ENCODE peak calls at places on chromosomes 12 and 14, in eight cellular contexts. Z is GM13976; I is Karpas-422; O is AG04450; D is left colon; V is GM04504; K is stimulated activated CD4-positive, alpha-beta T cell treated with anti-CD3 and anti-CD28 coated beads, TNF-alpha, amount 100 ng/mL, for 48 hours; G is tibial artery. U is an unnamed sample.

GRCh38 chr14:69726761-69727511 is 40.0 kb upstream of the SRSF5 start:
- DNase-seq in K (peak), D (peak), Z (peak), I (peak), O (peak), G (peak), V (peak), U (peak)

GRCh38 chr14:105519946-105520698 is 6.3 kb upstream of the TMEM121 start:
- DNase-seq in D (no peak), I (peak), Z (no peak), V (no peak), O (no peak), K (no peak), G (no peak), U (no peak)

GRCh38 chr14:69133206-69134125 is 19.5 kb downstream of the DCAF5 start:
- DNase-seq in O (no peak), V (no peak), K (no peak), Z (no peak), I (no peak), G (no peak), D (no peak), U (peak)

GRCh38 chr12:52308807-52309425 is 12.3 kb downstream of the KRT83 start:
- DNase-seq in D (no peak), O (no peak), V (no peak), K (no peak), I (no peak), Z (no peak), G (no peak), U (no peak)

GRCh38 chr12:56206373-56207166 is 15.2 kb downstream of the RNF41 start:
- DNase-seq in I (peak), V (no peak), G (peak), Z (peak), K (no peak), D (peak), O (no peak), U (no peak)

GRCh38 chr14:33794791-33795300 is 156.0 kb downstream of the EGLN3 start:
- DNase-seq in V (no peak), I (no peak), O (no peak), D (no peak), G (no peak), K (no peak), Z (no peak), U (no peak)

GRCh38 chr12:27260746-27261145 is 16.7 kb downstream of the STK38L start:
- DNase-seq in V (no peak), Z (no peak), G (no peak), I (no peak), D (no peak), O (no peak), K (no peak), U (no peak)

GRCh38 chr14:52741865-52742264 is 11.9 kb downstream of the STYX start:
- DNase-seq in V (no peak), I (no peak), D (no peak), K (no peak), Z (peak), G (no peak), O (no peak), U (no peak)

GRCh38 chr12:57446292-57446960 is 8.7 kb upstream of the INHBE start:
- DNase-seq in V (no peak), Z (no peak), I (no peak), D (no peak), G (no peak), K (no peak), O (no peak), U (no peak)

GRCh38 chr14:82872494-82872893 is 1338.8 kb upstream of the SEL1L start:
- DNase-seq in D (no peak), V (no peak), O (no peak), G (no peak), K (no peak), Z (no peak), I (peak), U (no peak)

GRCh38 chr12:90299121-90299520 is 590.5 kb upstream of the ATP2B1 start:
- DNase-seq in D (no peak), V (no peak), I (no peak), G (no peak), O (no peak), Z (peak), K (no peak), U (no peak)

GRCh38 chr12:92340003-92340402 is 194.4 kb upstream of the BTG1 start:
- DNase-seq in G (no peak), D (no peak), Z (no peak), K (no peak), V (no peak), I (no peak), O (no peak), U (no peak)

GRCh38 chr12:111819191-111820158 is 22.6 kb upstream of the MAPKAPK5 start:
- DNase-seq in D (no peak), V (no peak), G (no peak), K (no peak), I (peak), O (no peak), Z (no peak), U (no peak)

GRCh38 chr14:64444140-64444539 is 21.2 kb upstream of the AKAP5 start:
- DNase-seq in G (no peak), O (no peak), D (no peak), Z (no peak), I (no peak), V (no peak), K (no peak), U (no peak)

GRCh38 chr14:99420711-99421110 is 59.9 kb downstream of the SETD3 start:
- DNase-seq in V (no peak), I (no peak), K (no peak), D (peak), G (no peak), O (no peak), Z (no peak), U (no peak)

GRCh38 chr14:82621881-82622450 is 1088.3 kb upstream of the SEL1L start:
- DNase-seq in I (no peak), K (no peak), O (no peak), Z (no peak), V (no peak), D (no peak), G (no peak), U (no peak)

GRCh38 chr14:104395941-104396681 is 183.5 kb upstream of the C14orf180 start:
- DNase-seq in O (no peak), I (peak), D (no peak), Z (peak), K (no peak), G (peak), V (no peak), U (no peak)

GRCh38 chr12:104877107-104877705 is 80.9 kb downstream of the SLC41A2 start:
- DNase-seq in Z (peak), O (no peak), I (peak), V (peak), G (peak), K (no peak), D (peak), U (peak)

GRCh38 chr12:4178424-4179184 is 95.0 kb upstream of the CCND2 start:
- DNase-seq in I (no peak), K (no peak), V (no peak), O (no peak), D (no peak), Z (no peak), G (no peak), U (no peak)

U was measured in amniotic stem cell.